ENCODE peak calls at places on chromosomes 11 and 22, in five cellular contexts. E is naive thymus-derived CD8-positive, alpha-beta T cell; H is small intestine; I is DMS79 treated with DMSO at 0.1 percent for 48 hours; O is choroid plexus epithelial cell. U is an unnamed sample.

GRCh38 chr22:36612458-36612857 is 83.5 kb upstream of the EIF3D start:
- DNase-seq in O (no peak), I (no peak), H (no peak), E (no peak), U (peak)

GRCh38 chr11:36264601-36265344 is 24.5 kb downstream of the COMMD9 start:
- DNase-seq in H (no peak), E (no peak), I (no peak), O (no peak), U (no peak)

GRCh38 chr22:28019360-28019759 is 100.3 kb upstream of the PITPNB start:
- DNase-seq in H (no peak), O (no peak), I (no peak), E (no peak), U (peak)

GRCh38 chr11:1780700-1781592 is 17.2 kb upstream of the CTSD start:
- DNase-seq in I (no peak), O (no peak), H (no peak), E (no peak), U (no peak)

GRCh38 chr22:42673898-42674390 is 24.8 kb upstream of the CYB5R3 start:
- DNase-seq in H (no peak), I (no peak), O (peak), E (no peak), U (peak)

GRCh38 chr11:36361901-36362391 is 65.9 kb downstream of the PRR5L start:
- DNase-seq in O (peak), H (no peak), E (no peak), I (no peak), U (peak)

GRCh38 chr11:67632982-67633755 is 3.4 kb upstream of the NUDT8 start:
- DNase-seq in O (no peak), E (no peak), H (no peak), I (no peak), U (no peak)

GRCh38 chr11:33700425-33701271 is at the start of gene C11orf91:
- DNase-seq in O (peak), E (peak), I (peak), H (peak), U (peak)

GRCh38 chr11:110960167-110960566 is 247.9 kb upstream of the ARHGAP20 start:
- DNase-seq in E (no peak), H (no peak), I (no peak), O (no peak), U (no peak)